ENCODE peak calls at places on chromosomes 3 and 15, in six cellular contexts. I is cardiac muscle cell, K is coronary artery, V is upper lobe of right lung, R is dorsolateral prefrontal cortex, J is neural progenitor cell. X is an unnamed sample.

GRCh38 chr3:32249184-32249782 is 10.8 kb downstream of the CMTM8 start:
- DNase-seq in I (peak), R (no peak), J (no peak), V (no peak), K (no peak), X (no peak)

GRCh38 chr3:61847784-61848462 is 286.6 kb downstream of the PTPRG start:
- DNase-seq in I (peak), V (peak), R (no peak), J (no peak), K (peak), X (peak)

GRCh38 chr3:17070560-17070959 is 185.8 kb downstream of the PLCL2 start:
- DNase-seq in V (no peak), J (peak), I (peak), K (no peak), R (no peak), X (no peak)

GRCh38 chr15:93302080-93302765 is 213.2 kb upstream of the RGMA start:
- DNase-seq in J (no peak), K (no peak), V (no peak), R (peak), I (no peak), X (no peak)

GRCh38 chr3:50586763-50587070 is 17.4 kb downstream of the HEMK1 start:
- DNase-seq in K (no peak), I (no peak), R (no peak), J (no peak), V (no peak), X (no peak)

GRCh38 chr3:14042680-14043079 is 82.0 kb downstream of the CHCHD4 start:
- DNase-seq in V (no peak), K (no peak), J (no peak), R (no peak), I (peak), X (no peak)

GRCh38 chr15:76058714-76059319 is 968 bp upstream of the TMEM266 start:
- DNase-seq in V (no peak), I (peak), K (no peak), J (peak), R (peak), X (no peak)

GRCh38 chr15:85423256-85423655 is 42.9 kb downstream of the AKAP13 start:
- DNase-seq in V (no peak), R (no peak), I (no peak), J (no peak), K (no peak), X (no peak)

GRCh38 chr3:74624301-74624700 is 9.8 kb upstream of the CNTN3 start:
- DNase-seq in K (no peak), R (no peak), V (no peak), I (peak), J (no peak), X (no peak)

GRCh38 chr3:13684350-13684749 is 135.4 kb downstream of the FBLN2 start:
- DNase-seq in I (no peak), V (no peak), R (no peak), K (no peak), J (no peak), X (no peak)

GRCh38 chr3:67655364-67656121 is 1.1 kb upstream of the SUCLG2 start:
- DNase-seq in R (no peak), I (no peak), K (no peak), J (no peak), V (peak), X (no peak)

GRCh38 chr3:147797095-147797494 is 387.9 kb downstream of the ZIC1 start:
- DNase-seq in K (no peak), I (no peak), V (no peak), J (no peak), R (no peak), X (no peak)

GRCh38 chr15:84669726-84670125 is 11.7 kb upstream of the NMB start:
- DNase-seq in K (no peak), R (no peak), J (no peak), V (no peak), I (no peak), X (no peak)

GRCh38 chr3:38163117-38163870 is 2.0 kb upstream of the OXSR1 start:
- DNase-seq in K (no peak), J (peak), I (no peak), R (no peak), V (no peak), X (no peak)

GRCh38 chr15:68218331-68218730 is 11.2 kb downstream of the CLN6 start:
- DNase-seq in I (no peak), J (no peak), K (peak), R (no peak), V (no peak), X (peak)

GRCh38 chr3:53219897-53220483 is 35.8 kb downstream of the TKT start:
- DNase-seq in J (peak), R (peak), K (no peak), I (peak), V (peak), X (peak)

GRCh38 chr3:64187065-64187959 is 38.0 kb downstream of the PRICKLE2 start:
- DNase-seq in K (no peak), I (peak), J (no peak), R (peak), V (no peak), X (peak)

GRCh38 chr3:186940965-186941364 is 10.6 kb downstream of the ST6GAL1 start:
- DNase-seq in J (no peak), R (no peak), I (no peak), V (no peak), K (peak), X (no peak)

GRCh38 chr15:63035977-63036376 is 6.6 kb upstream of the TPM1 start:
- DNase-seq in J (no peak), R (no peak), K (no peak), I (no peak), V (no peak), X (no peak)

GRCh38 chr15:78320173-78320572 is 20.0 kb upstream of the CRABP1 start:
- DNase-seq in I (no peak), R (peak), J (no peak), K (no peak), V (no peak), X (no peak)

GRCh38 chr3:99319961-99320360 is 318.4 kb upstream of the COL8A1 start:
- DNase-seq in K (no peak), J (no peak), V (no peak), I (peak), R (no peak), X (no peak)

GRCh38 chr3:123559040-123559861 is 25.6 kb downstream of the HACD2 start:
- DNase-seq in J (peak), V (no peak), R (no peak), K (no peak), I (peak), X (no peak)

GRCh38 chr15:43872416-43873020 is 45.7 kb downstream of the WDR76 start:
- DNase-seq in J (peak), V (no peak), K (no peak), I (peak), R (peak), X (no peak)

GRCh38 chr3:9390265-9390888 is 7.0 kb upstream of the SETD5 start:
- DNase-seq in K (no peak), I (no peak), V (no peak), R (no peak), J (no peak), X (no peak)

GRCh38 chr15:89768071-89768500 is 8.0 kb upstream of the MESP2 start:
- DNase-seq in V (no peak), J (no peak), R (no peak), K (no peak), I (peak), X (no peak)

GRCh38 chr3:149414557-149415231 is 37.2 kb upstream of the TM4SF1 start:
- DNase-seq in K (no peak), I (peak), R (no peak), V (no peak), J (no peak), X (no peak)

GRCh38 chr15:63500265-63501250 is 3.8 kb upstream of the USP3 start:
- DNase-seq in R (no peak), J (no peak), K (no peak), I (no peak), V (peak), X (no peak)

GRCh38 chr15:63063877-63064409 is 21.4 kb downstream of the TPM1 start:
- DNase-seq in K (no peak), R (no peak), J (no peak), I (no peak), V (no peak), X (no peak)

GRCh38 chr3:51960386-51960785 is 5.2 kb downstream of the GPR62 start:
- DNase-seq in J (no peak), R (no peak), K (no peak), I (no peak), V (no peak), X (no peak)

GRCh38 chr15:60973637-60974415 is 255.3 kb downstream of the RORA start:
- DNase-seq in J (peak), R (no peak), I (peak), V (no peak), K (no peak), X (no peak)

GRCh38 chr3:64164309-64164708 is 61.0 kb downstream of the PRICKLE2 start:
- DNase-seq in V (no peak), R (no peak), I (no peak), J (no peak), K (no peak), X (no peak)

DNA sequence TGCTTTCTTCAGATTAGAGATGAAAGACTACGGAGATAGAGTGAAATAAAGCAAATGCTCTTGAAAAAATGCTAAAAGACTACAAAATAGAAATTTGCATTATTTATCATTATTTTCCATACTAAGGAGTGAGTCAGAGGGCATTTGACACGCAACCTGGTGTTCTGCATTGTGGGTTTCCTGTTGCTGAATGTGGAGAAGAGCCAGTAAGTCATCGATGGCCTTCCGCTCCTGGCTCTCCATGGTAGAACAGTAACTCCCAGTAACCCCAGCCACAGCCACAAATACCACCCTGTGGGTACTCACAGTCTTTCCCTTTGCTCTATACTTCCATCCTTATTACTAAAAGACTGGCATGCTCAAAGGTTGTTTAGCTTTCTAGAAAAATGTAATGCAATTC is 61.5 kb downstream of the CGGBP1 start:
- DNase-seq in V (no peak), J (no peak), K (no peak), I (no peak), R (no peak), X (no peak)
- H3K27ac ChIP-seq in V (no peak), J (no peak), K (no peak), I (no peak), R (no peak), X (no peak)

DNA sequence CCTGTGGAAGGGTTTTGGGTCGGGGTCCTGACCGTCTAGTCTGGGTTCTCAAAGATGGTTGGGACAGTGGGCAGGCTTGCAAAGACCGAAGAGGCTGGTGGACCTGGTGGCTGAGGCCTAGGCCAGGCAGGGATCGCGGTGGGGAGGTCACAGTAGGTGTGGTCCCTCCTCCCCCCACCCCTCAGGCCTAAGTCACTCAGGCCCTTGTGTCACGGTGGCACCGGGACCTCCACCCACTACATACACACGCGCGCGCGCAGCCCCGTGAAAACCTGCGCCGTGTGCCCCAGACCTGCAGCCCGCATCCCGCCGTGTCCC is 24.2 kb downstream of the SEC61A1 start:
- DNase-seq in V (peak), R (peak), J (no peak), K (no peak), I (no peak), X (peak)
- H3K4me3 ChIP-seq in V (peak), R (peak), J (peak), K (peak), I (peak), X (peak)

GRCh38 chr3:177451277-177451880 is 254.1 kb upstream of the TBL1XR1 start:
- DNase-seq in K (no peak), J (no peak), I (peak), R (no peak), V (no peak), X (no peak)
- H3K27ac ChIP-seq in K (peak), J (no peak), I (no peak), R (peak), V (peak), X (peak)

DNA sequence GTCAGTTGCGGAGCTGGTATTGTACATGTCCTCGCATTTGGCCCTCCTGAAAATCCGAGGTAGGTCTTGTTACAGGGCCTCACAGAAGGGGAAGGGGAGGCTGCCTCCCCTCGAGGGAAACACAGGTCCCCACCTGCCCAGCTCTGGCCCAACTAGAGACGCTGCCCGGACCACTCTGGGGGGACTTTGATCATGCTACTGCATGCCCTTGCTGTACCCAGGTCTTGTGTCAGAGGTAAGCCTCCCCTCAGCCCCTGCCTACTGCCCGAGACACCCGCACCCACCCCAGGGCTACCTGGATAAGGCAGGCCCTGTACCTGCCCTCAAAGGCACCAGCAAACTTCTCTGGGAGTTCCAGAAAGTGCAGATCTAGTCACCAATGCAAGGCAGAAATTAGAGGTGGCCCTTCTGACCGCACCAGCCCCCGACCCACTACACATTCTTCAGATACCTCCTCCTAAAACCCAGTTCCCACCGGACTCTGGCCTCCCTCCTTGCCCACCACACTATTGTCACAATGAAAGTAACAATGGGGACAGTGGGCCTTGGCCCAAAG is 981 bp upstream of the SCAP start:
- DNase-seq in V (no peak), K (no peak), J (no peak), R (no peak), I (no peak), X (no peak)
- H3K4me3 ChIP-seq in V (peak), K (peak), J (peak), R (peak), I (no peak), X (peak)

GRCh38 chr3:182492536-182492935 is 300.8 kb upstream of the ATP11B start:
- DNase-seq in K (no peak), R (no peak), J (no peak), I (no peak), V (no peak), X (no peak)

GRCh38 chr3:182487048-182487447 is 306.3 kb upstream of the ATP11B start:
- DNase-seq in K (no peak), R (no peak), I (no peak), J (no peak), V (no peak), X (no peak)

GRCh38 chr3:182487621-182488020 is 305.7 kb upstream of the ATP11B start:
- DNase-seq in K (no peak), R (no peak), I (no peak), V (no peak), J (no peak), X (no peak)

GRCh38 chr3:182491571-182491970 is 301.7 kb upstream of the ATP11B start:
- DNase-seq in V (no peak), K (no peak), R (no peak), J (no peak), I (no peak), X (no peak)

GRCh38 chr3:182490601-182491485 is 302.5 kb upstream of the ATP11B start:
- DNase-seq in J (peak), I (peak), K (no peak), R (no peak), V (no peak), X (no peak)
- H3K27ac ChIP-seq in J (peak), I (no peak), K (no peak), R (no peak), V (no peak), X (no peak)

GRCh38 chr3:36907911-36908646 is 36.8 kb downstream of the TRANK1 start:
- DNase-seq in K (no peak), I (peak), J (no peak), R (no peak), V (no peak), X (peak)

GRCh38 chr3:36908647-36909180 is 36.1 kb downstream of the TRANK1 start:
- DNase-seq in K (no peak), V (no peak), I (no peak), R (no peak), J (no peak), X (no peak)

GRCh38 chr3:36909666-36910065 is 35.2 kb downstream of the TRANK1 start:
- DNase-seq in V (no peak), I (no peak), R (no peak), K (no peak), J (no peak), X (no peak)

GRCh38 chr3:36909181-36909580 is 35.7 kb downstream of the TRANK1 start:
- DNase-seq in J (no peak), V (no peak), K (no peak), I (no peak), R (no peak), X (no peak)

GRCh38 chr3:36911990-36912804 is 32.7 kb downstream of the TRANK1 start:
- DNase-seq in R (no peak), I (peak), J (no peak), V (no peak), K (no peak), X (no peak)
- H3K4me3 ChIP-seq in R (no peak), I (no peak), J (no peak), V (peak), K (no peak), X (no peak)

X was measured in sigmoid colon.